ENCODE peak calls at places on chromosomes 3 and 15, in ten cellular contexts. One of them, this sample, is unnamed.
A peak's percentile ranks its signal among the peaks of the same experiment; 100 is the strongest.

GRCh38 chr3:71103430-71103881 is 480.1 kb downstream of the FOXP1 start:
- DNase-seq in BJ: peak; percentile 93
- DNase-seq in activated CD8-positive, alpha-beta memory T cell treated with anti-CD3 and anti-CD28 coated beads, Interleukin-2, amount 10 ng/mL, durations not matched to agents 7 days and 5 days: no peak
- DNase-seq in activated CD4-positive, alpha-beta T cell treated with anti-CD3 and anti-CD28 coated beads for 1 hour: no peak
- DNase-seq in SK-N-SH: peak; percentile 61
- DNase-seq in RKO: peak; percentile 20
- DNase-seq in NCI-H510A treated with DMSO at 0.1 percent for 48 hours: no peak
- DNase-seq in IMR-90: peak; percentile 62
- DNase-seq in stimulated activated CD4-positive, alpha-beta T cell treated with anti-CD3 and anti-CD28 coated beads, Interleukin-4, amount 100 ng/mL, for 48 hours: no peak
- DNase-seq in breast epithelium: no peak
- DNase-seq in this sample: no peak

GRCh38 chr3:33883538-33884203 is 85.2 kb downstream of the PDCD6IP start:
- DNase-seq in stimulated activated CD4-positive, alpha-beta T cell treated with anti-CD3 and anti-CD28 coated beads, Interleukin-4, amount 100 ng/mL, for 48 hours: no peak
- DNase-seq in activated CD4-positive, alpha-beta T cell treated with anti-CD3 and anti-CD28 coated beads for 1 hour: no peak
- DNase-seq in BJ: no peak
- DNase-seq in RKO: peak; percentile 43
- DNase-seq in SK-N-SH: peak; percentile 32
- DNase-seq in activated CD8-positive, alpha-beta memory T cell treated with anti-CD3 and anti-CD28 coated beads, Interleukin-2, amount 10 ng/mL, durations not matched to agents 7 days and 5 days: no peak
- DNase-seq in breast epithelium: no peak
- DNase-seq in NCI-H510A treated with DMSO at 0.1 percent for 48 hours: peak; percentile 35
- DNase-seq in IMR-90: peak; percentile 49
- DNase-seq in this sample: no peak

GRCh38 chr15:39908186-39908585 is 11.9 kb downstream of the GPR176 start:
- DNase-seq in stimulated activated CD4-positive, alpha-beta T cell treated with anti-CD3 and anti-CD28 coated beads, Interleukin-4, amount 100 ng/mL, for 48 hours: no peak
- DNase-seq in activated CD4-positive, alpha-beta T cell treated with anti-CD3 and anti-CD28 coated beads for 1 hour: no peak
- DNase-seq in NCI-H510A treated with DMSO at 0.1 percent for 48 hours: no peak
- DNase-seq in RKO: peak; percentile 61
- DNase-seq in BJ: peak; percentile 81
- DNase-seq in activated CD8-positive, alpha-beta memory T cell treated with anti-CD3 and anti-CD28 coated beads, Interleukin-2, amount 10 ng/mL, durations not matched to agents 7 days and 5 days: no peak
- DNase-seq in SK-N-SH: peak; percentile 37
- DNase-seq in IMR-90: peak; percentile 96
- DNase-seq in breast epithelium: no peak
- DNase-seq in this sample: no peak

GRCh38 chr3:94862703-94863102 is 799.8 kb downstream of the NSUN3 start:
- DNase-seq in SK-N-SH: peak; percentile 27
- DNase-seq in IMR-90: no peak
- DNase-seq in NCI-H510A treated with DMSO at 0.1 percent for 48 hours: peak; percentile 10
- DNase-seq in stimulated activated CD4-positive, alpha-beta T cell treated with anti-CD3 and anti-CD28 coated beads, Interleukin-4, amount 100 ng/mL, for 48 hours: no peak
- DNase-seq in RKO: peak; percentile 27
- DNase-seq in breast epithelium: no peak
- DNase-seq in BJ: no peak
- DNase-seq in activated CD8-positive, alpha-beta memory T cell treated with anti-CD3 and anti-CD28 coated beads, Interleukin-2, amount 10 ng/mL, durations not matched to agents 7 days and 5 days: no peak
- DNase-seq in activated CD4-positive, alpha-beta T cell treated with anti-CD3 and anti-CD28 coated beads for 1 hour: no peak
- DNase-seq in this sample: peak; percentile 62

GRCh38 chr15:61749169-61749568 is 311.1 kb downstream of the VPS13C start:
- DNase-seq in BJ: no peak
- DNase-seq in breast epithelium: peak; percentile 26
- DNase-seq in IMR-90: no peak
- DNase-seq in stimulated activated CD4-positive, alpha-beta T cell treated with anti-CD3 and anti-CD28 coated beads, Interleukin-4, amount 100 ng/mL, for 48 hours: no peak
- DNase-seq in RKO: no peak
- DNase-seq in activated CD8-positive, alpha-beta memory T cell treated with anti-CD3 and anti-CD28 coated beads, Interleukin-2, amount 10 ng/mL, durations not matched to agents 7 days and 5 days: no peak
- DNase-seq in activated CD4-positive, alpha-beta T cell treated with anti-CD3 and anti-CD28 coated beads for 1 hour: no peak
- DNase-seq in NCI-H510A treated with DMSO at 0.1 percent for 48 hours: no peak
- DNase-seq in SK-N-SH: no peak
- DNase-seq in this sample: no peak

GRCh38 chr3:76047368-76047767 is 262.0 kb upstream of the ZNF717 start:
- DNase-seq in stimulated activated CD4-positive, alpha-beta T cell treated with anti-CD3 and anti-CD28 coated beads, Interleukin-4, amount 100 ng/mL, for 48 hours: no peak
- DNase-seq in NCI-H510A treated with DMSO at 0.1 percent for 48 hours: no peak
- DNase-seq in breast epithelium: no peak
- DNase-seq in BJ: no peak
- DNase-seq in IMR-90: no peak
- DNase-seq in SK-N-SH: peak; percentile 39
- DNase-seq in RKO: no peak
- DNase-seq in activated CD4-positive, alpha-beta T cell treated with anti-CD3 and anti-CD28 coated beads for 1 hour: no peak
- DNase-seq in activated CD8-positive, alpha-beta memory T cell treated with anti-CD3 and anti-CD28 coated beads, Interleukin-2, amount 10 ng/mL, durations not matched to agents 7 days and 5 days: no peak
- DNase-seq in this sample: no peak

GRCh38 chr3:18061737-18062136 is 319.3 kb upstream of the TBC1D5 start:
- DNase-seq in IMR-90: no peak
- DNase-seq in breast epithelium: no peak
- DNase-seq in activated CD4-positive, alpha-beta T cell treated with anti-CD3 and anti-CD28 coated beads for 1 hour: no peak
- DNase-seq in SK-N-SH: no peak
- DNase-seq in stimulated activated CD4-positive, alpha-beta T cell treated with anti-CD3 and anti-CD28 coated beads, Interleukin-4, amount 100 ng/mL, for 48 hours: no peak
- DNase-seq in RKO: no peak
- DNase-seq in NCI-H510A treated with DMSO at 0.1 percent for 48 hours: no peak
- DNase-seq in activated CD8-positive, alpha-beta memory T cell treated with anti-CD3 and anti-CD28 coated beads, Interleukin-2, amount 10 ng/mL, durations not matched to agents 7 days and 5 days: no peak
- DNase-seq in BJ: no peak
- DNase-seq in this sample: no peak

GRCh38 chr3:194472290-194472920 is 14.4 kb downstream of the ATP13A3 start:
- DNase-seq in stimulated activated CD4-positive, alpha-beta T cell treated with anti-CD3 and anti-CD28 coated beads, Interleukin-4, amount 100 ng/mL, for 48 hours: no peak
- DNase-seq in IMR-90: peak; percentile 82
- DNase-seq in NCI-H510A treated with DMSO at 0.1 percent for 48 hours: peak; percentile 83
- DNase-seq in activated CD8-positive, alpha-beta memory T cell treated with anti-CD3 and anti-CD28 coated beads, Interleukin-2, amount 10 ng/mL, durations not matched to agents 7 days and 5 days: no peak
- DNase-seq in breast epithelium: no peak
- DNase-seq in activated CD4-positive, alpha-beta T cell treated with anti-CD3 and anti-CD28 coated beads for 1 hour: no peak
- DNase-seq in SK-N-SH: peak; percentile 40
- DNase-seq in BJ: no peak
- DNase-seq in RKO: peak; percentile 82
- DNase-seq in this sample: no peak

GRCh38 chr3:4740397-4741105 is 238.7 kb upstream of the BHLHE40 start:
- DNase-seq in IMR-90: no peak
- DNase-seq in SK-N-SH: no peak
- DNase-seq in activated CD8-positive, alpha-beta memory T cell treated with anti-CD3 and anti-CD28 coated beads, Interleukin-2, amount 10 ng/mL, durations not matched to agents 7 days and 5 days: no peak
- DNase-seq in breast epithelium: peak; percentile 83
- DNase-seq in BJ: no peak
- DNase-seq in NCI-H510A treated with DMSO at 0.1 percent for 48 hours: no peak
- DNase-seq in stimulated activated CD4-positive, alpha-beta T cell treated with anti-CD3 and anti-CD28 coated beads, Interleukin-4, amount 100 ng/mL, for 48 hours: no peak
- DNase-seq in RKO: no peak
- DNase-seq in activated CD4-positive, alpha-beta T cell treated with anti-CD3 and anti-CD28 coated beads for 1 hour: no peak
- DNase-seq in this sample: no peak

GRCh38 chr3:46725663-46726314 is 8.1 kb upstream of the PRSS50 start:
- DNase-seq in BJ: no peak
- DNase-seq in activated CD8-positive, alpha-beta memory T cell treated with anti-CD3 and anti-CD28 coated beads, Interleukin-2, amount 10 ng/mL, durations not matched to agents 7 days and 5 days: no peak
- DNase-seq in RKO: no peak
- DNase-seq in IMR-90: peak; percentile 9
- DNase-seq in NCI-H510A treated with DMSO at 0.1 percent for 48 hours: no peak
- DNase-seq in activated CD4-positive, alpha-beta T cell treated with anti-CD3 and anti-CD28 coated beads for 1 hour: no peak
- DNase-seq in SK-N-SH: no peak
- DNase-seq in breast epithelium: no peak
- DNase-seq in stimulated activated CD4-positive, alpha-beta T cell treated with anti-CD3 and anti-CD28 coated beads, Interleukin-4, amount 100 ng/mL, for 48 hours: no peak
- DNase-seq in this sample: no peak

GRCh38 chr3:124126446-124127017 is 134.6 kb upstream of the ROPN1 start:
- DNase-seq in RKO: no peak
- DNase-seq in activated CD4-positive, alpha-beta T cell treated with anti-CD3 and anti-CD28 coated beads for 1 hour: no peak
- DNase-seq in IMR-90: no peak
- DNase-seq in activated CD8-positive, alpha-beta memory T cell treated with anti-CD3 and anti-CD28 coated beads, Interleukin-2, amount 10 ng/mL, durations not matched to agents 7 days and 5 days: no peak
- DNase-seq in breast epithelium: no peak
- DNase-seq in stimulated activated CD4-positive, alpha-beta T cell treated with anti-CD3 and anti-CD28 coated beads, Interleukin-4, amount 100 ng/mL, for 48 hours: no peak
- DNase-seq in NCI-H510A treated with DMSO at 0.1 percent for 48 hours: no peak
- DNase-seq in BJ: no peak
- DNase-seq in SK-N-SH: peak; percentile 30
- DNase-seq in this sample: no peak

GRCh38 chr3:127796751-127797150 is 25.6 kb downstream of the MGLL start:
- DNase-seq in activated CD8-positive, alpha-beta memory T cell treated with anti-CD3 and anti-CD28 coated beads, Interleukin-2, amount 10 ng/mL, durations not matched to agents 7 days and 5 days: no peak
- DNase-seq in activated CD4-positive, alpha-beta T cell treated with anti-CD3 and anti-CD28 coated beads for 1 hour: no peak
- DNase-seq in BJ: no peak
- DNase-seq in breast epithelium: no peak
- DNase-seq in NCI-H510A treated with DMSO at 0.1 percent for 48 hours: no peak
- DNase-seq in SK-N-SH: peak; percentile 78
- DNase-seq in RKO: no peak
- DNase-seq in IMR-90: no peak
- DNase-seq in stimulated activated CD4-positive, alpha-beta T cell treated with anti-CD3 and anti-CD28 coated beads, Interleukin-4, amount 100 ng/mL, for 48 hours: no peak
- DNase-seq in this sample: no peak

GRCh38 chr3:65761890-65762605 is 276.7 kb downstream of the MAGI1 start:
- DNase-seq in breast epithelium: no peak
- DNase-seq in IMR-90: no peak
- DNase-seq in activated CD8-positive, alpha-beta memory T cell treated with anti-CD3 and anti-CD28 coated beads, Interleukin-2, amount 10 ng/mL, durations not matched to agents 7 days and 5 days: no peak
- DNase-seq in NCI-H510A treated with DMSO at 0.1 percent for 48 hours: no peak
- DNase-seq in activated CD4-positive, alpha-beta T cell treated with anti-CD3 and anti-CD28 coated beads for 1 hour: no peak
- DNase-seq in RKO: no peak
- DNase-seq in stimulated activated CD4-positive, alpha-beta T cell treated with anti-CD3 and anti-CD28 coated beads, Interleukin-4, amount 100 ng/mL, for 48 hours: no peak
- DNase-seq in SK-N-SH: no peak
- DNase-seq in BJ: no peak
- DNase-seq in this sample: no peak

GRCh38 chr3:193190387-193190786 is 50.6 kb upstream of the PLAAT1 start:
- DNase-seq in activated CD8-positive, alpha-beta memory T cell treated with anti-CD3 and anti-CD28 coated beads, Interleukin-2, amount 10 ng/mL, durations not matched to agents 7 days and 5 days: no peak
- DNase-seq in SK-N-SH: peak; percentile 44
- DNase-seq in NCI-H510A treated with DMSO at 0.1 percent for 48 hours: peak; percentile 38
- DNase-seq in breast epithelium: no peak
- DNase-seq in activated CD4-positive, alpha-beta T cell treated with anti-CD3 and anti-CD28 coated beads for 1 hour: no peak
- DNase-seq in RKO: no peak
- DNase-seq in IMR-90: no peak
- DNase-seq in stimulated activated CD4-positive, alpha-beta T cell treated with anti-CD3 and anti-CD28 coated beads, Interleukin-4, amount 100 ng/mL, for 48 hours: peak; percentile 0
- DNase-seq in BJ: no peak
- DNase-seq in this sample: peak; percentile 80

GRCh38 chr3:52246264-52246620 is 683 bp downstream of the PPM1M start:
- DNase-seq in activated CD8-positive, alpha-beta memory T cell treated with anti-CD3 and anti-CD28 coated beads, Interleukin-2, amount 10 ng/mL, durations not matched to agents 7 days and 5 days: no peak
- DNase-seq in SK-N-SH: no peak
- DNase-seq in activated CD4-positive, alpha-beta T cell treated with anti-CD3 and anti-CD28 coated beads for 1 hour: no peak
- DNase-seq in RKO: no peak
- DNase-seq in breast epithelium: no peak
- DNase-seq in IMR-90: no peak
- DNase-seq in BJ: no peak
- DNase-seq in NCI-H510A treated with DMSO at 0.1 percent for 48 hours: no peak
- DNase-seq in stimulated activated CD4-positive, alpha-beta T cell treated with anti-CD3 and anti-CD28 coated beads, Interleukin-4, amount 100 ng/mL, for 48 hours: no peak
- DNase-seq in this sample: no peak

GRCh38 chr3:161266731-161267150 is 45.6 kb downstream of the NMD3 start:
- DNase-seq in activated CD4-positive, alpha-beta T cell treated with anti-CD3 and anti-CD28 coated beads for 1 hour: no peak
- DNase-seq in BJ: peak; percentile 74
- DNase-seq in RKO: peak; percentile 70
- DNase-seq in IMR-90: peak; percentile 86
- DNase-seq in SK-N-SH: no peak
- DNase-seq in activated CD8-positive, alpha-beta memory T cell treated with anti-CD3 and anti-CD28 coated beads, Interleukin-2, amount 10 ng/mL, durations not matched to agents 7 days and 5 days: no peak
- DNase-seq in stimulated activated CD4-positive, alpha-beta T cell treated with anti-CD3 and anti-CD28 coated beads, Interleukin-4, amount 100 ng/mL, for 48 hours: no peak
- DNase-seq in breast epithelium: no peak
- DNase-seq in NCI-H510A treated with DMSO at 0.1 percent for 48 hours: peak; percentile 74
- DNase-seq in this sample: no peak

GRCh38 chr3:136247436-136247835 is 2.7 kb upstream of the PCCB start:
- DNase-seq in BJ: no peak
- DNase-seq in SK-N-SH: no peak
- DNase-seq in activated CD8-positive, alpha-beta memory T cell treated with anti-CD3 and anti-CD28 coated beads, Interleukin-2, amount 10 ng/mL, durations not matched to agents 7 days and 5 days: no peak
- DNase-seq in breast epithelium: no peak
- DNase-seq in activated CD4-positive, alpha-beta T cell treated with anti-CD3 and anti-CD28 coated beads for 1 hour: no peak
- DNase-seq in RKO: no peak
- DNase-seq in IMR-90: no peak
- DNase-seq in stimulated activated CD4-positive, alpha-beta T cell treated with anti-CD3 and anti-CD28 coated beads, Interleukin-4, amount 100 ng/mL, for 48 hours: no peak
- DNase-seq in NCI-H510A treated with DMSO at 0.1 percent for 48 hours: no peak
- DNase-seq in this sample: peak; percentile 62

GRCh38 chr3:11553436-11554235 is 90.1 kb downstream of the VGLL4 start:
- DNase-seq in activated CD8-positive, alpha-beta memory T cell treated with anti-CD3 and anti-CD28 coated beads, Interleukin-2, amount 10 ng/mL, durations not matched to agents 7 days and 5 days: no peak
- DNase-seq in SK-N-SH: no peak
- DNase-seq in NCI-H510A treated with DMSO at 0.1 percent for 48 hours: no peak
- DNase-seq in stimulated activated CD4-positive, alpha-beta T cell treated with anti-CD3 and anti-CD28 coated beads, Interleukin-4, amount 100 ng/mL, for 48 hours: no peak
- DNase-seq in breast epithelium: no peak
- DNase-seq in IMR-90: peak; percentile 45
- DNase-seq in BJ: no peak
- DNase-seq in RKO: no peak
- DNase-seq in activated CD4-positive, alpha-beta T cell treated with anti-CD3 and anti-CD28 coated beads for 1 hour: no peak
- DNase-seq in this sample: no peak

GRCh38 chr3:32626650-32627049 is 56.0 kb upstream of the DYNC1LI1 start:
- DNase-seq in BJ: no peak
- DNase-seq in RKO: no peak
- DNase-seq in stimulated activated CD4-positive, alpha-beta T cell treated with anti-CD3 and anti-CD28 coated beads, Interleukin-4, amount 100 ng/mL, for 48 hours: no peak
- DNase-seq in NCI-H510A treated with DMSO at 0.1 percent for 48 hours: no peak
- DNase-seq in IMR-90: no peak
- DNase-seq in activated CD8-positive, alpha-beta memory T cell treated with anti-CD3 and anti-CD28 coated beads, Interleukin-2, amount 10 ng/mL, durations not matched to agents 7 days and 5 days: no peak
- DNase-seq in breast epithelium: no peak
- DNase-seq in SK-N-SH: no peak
- DNase-seq in activated CD4-positive, alpha-beta T cell treated with anti-CD3 and anti-CD28 coated beads for 1 hour: no peak
- DNase-seq in this sample: no peak

GRCh38 chr3:30357897-30358296 is 248.5 kb upstream of the TGFBR2 start:
- DNase-seq in activated CD8-positive, alpha-beta memory T cell treated with anti-CD3 and anti-CD28 coated beads, Interleukin-2, amount 10 ng/mL, durations not matched to agents 7 days and 5 days: no peak
- DNase-seq in IMR-90: no peak
- DNase-seq in NCI-H510A treated with DMSO at 0.1 percent for 48 hours: no peak
- DNase-seq in BJ: no peak
- DNase-seq in SK-N-SH: no peak
- DNase-seq in breast epithelium: no peak
- DNase-seq in stimulated activated CD4-positive, alpha-beta T cell treated with anti-CD3 and anti-CD28 coated beads, Interleukin-4, amount 100 ng/mL, for 48 hours: no peak
- DNase-seq in RKO: no peak
- DNase-seq in activated CD4-positive, alpha-beta T cell treated with anti-CD3 and anti-CD28 coated beads for 1 hour: no peak
- DNase-seq in this sample: no peak

GRCh38 chr15:66866651-66867050 is 164.6 kb downstream of the SMAD6 start:
- DNase-seq in IMR-90: no peak
- DNase-seq in RKO: no peak
- DNase-seq in breast epithelium: no peak
- DNase-seq in NCI-H510A treated with DMSO at 0.1 percent for 48 hours: no peak
- DNase-seq in activated CD4-positive, alpha-beta T cell treated with anti-CD3 and anti-CD28 coated beads for 1 hour: no peak
- DNase-seq in SK-N-SH: no peak
- DNase-seq in stimulated activated CD4-positive, alpha-beta T cell treated with anti-CD3 and anti-CD28 coated beads, Interleukin-4, amount 100 ng/mL, for 48 hours: no peak
- DNase-seq in BJ: no peak
- DNase-seq in activated CD8-positive, alpha-beta memory T cell treated with anti-CD3 and anti-CD28 coated beads, Interleukin-2, amount 10 ng/mL, durations not matched to agents 7 days and 5 days: no peak
- DNase-seq in this sample: no peak